ENCODE peak calls at places on chromosomes 2 and 18, in eight cellular contexts. One of them, this sample, is unnamed.

GRCh38 chr2:165293439-165294420 is 54.5 kb downstream of the SCN2A start:
- DNase-seq in Jurkat, Clone E6-1: peak; percentile 95
- DNase-seq in esophagus squamous epithelium: no peak
- DNase-seq in T-helper 1 cell: peak; percentile 27
- DNase-seq in MCF 10A: peak; percentile 80
- DNase-seq in NCI-H460: peak; percentile 80
- DNase-seq in left ventricle myocardium inferior: no peak
- DNase-seq in cardiac muscle cell: peak; percentile 94
- DNase-seq in this sample: peak; percentile 41

GRCh38 chr18:78421392-78421791 is 558.2 kb upstream of the SALL3 start:
- DNase-seq in Jurkat, Clone E6-1: no peak
- DNase-seq in esophagus squamous epithelium: no peak
- DNase-seq in T-helper 1 cell: no peak
- DNase-seq in MCF 10A: no peak
- DNase-seq in NCI-H460: no peak
- DNase-seq in left ventricle myocardium inferior: no peak
- DNase-seq in cardiac muscle cell: no peak
- DNase-seq in this sample: no peak

GRCh38 chr18:57930476-57930875 is 113.5 kb upstream of the NEDD4L start:
- DNase-seq in Jurkat, Clone E6-1: no peak
- DNase-seq in esophagus squamous epithelium: no peak
- DNase-seq in T-helper 1 cell: no peak
- DNase-seq in MCF 10A: peak; percentile 69
- DNase-seq in NCI-H460: no peak
- DNase-seq in left ventricle myocardium inferior: no peak
- DNase-seq in cardiac muscle cell: no peak
- DNase-seq in this sample: no peak

GRCh38 chr18:36441872-36442271 is 144.4 kb downstream of the FHOD3 start:
- DNase-seq in Jurkat, Clone E6-1: no peak
- DNase-seq in esophagus squamous epithelium: no peak
- DNase-seq in T-helper 1 cell: no peak
- DNase-seq in MCF 10A: peak; percentile 73
- DNase-seq in NCI-H460: no peak
- DNase-seq in left ventricle myocardium inferior: no peak
- DNase-seq in cardiac muscle cell: peak; percentile 51
- DNase-seq in this sample: no peak

GRCh38 chr2:191247381-191248057 is 2.3 kb downstream of the MYO1B start:
- DNase-seq in Jurkat, Clone E6-1: no peak
- DNase-seq in esophagus squamous epithelium: no peak
- DNase-seq in T-helper 1 cell: no peak
- DNase-seq in MCF 10A: peak; percentile 93
- DNase-seq in NCI-H460: peak; percentile 36
- DNase-seq in left ventricle myocardium inferior: no peak
- DNase-seq in cardiac muscle cell: no peak
- DNase-seq in this sample: no peak

GRCh38 chr18:79529991-79530390 is 134.3 kb downstream of the NFATC1 start:
- DNase-seq in Jurkat, Clone E6-1: no peak
- DNase-seq in esophagus squamous epithelium: no peak
- DNase-seq in T-helper 1 cell: no peak
- DNase-seq in MCF 10A: no peak
- DNase-seq in NCI-H460: no peak
- DNase-seq in left ventricle myocardium inferior: no peak
- DNase-seq in cardiac muscle cell: no peak
- DNase-seq in this sample: no peak

GRCh38 chr2:20438334-20439192 is 8.3 kb upstream of the RHOB start:
- DNase-seq in Jurkat, Clone E6-1: no peak
- DNase-seq in esophagus squamous epithelium: no peak
- DNase-seq in T-helper 1 cell: no peak
- DNase-seq in MCF 10A: peak; percentile 89
- DNase-seq in NCI-H460: peak; percentile 92
- DNase-seq in left ventricle myocardium inferior: no peak
- DNase-seq in cardiac muscle cell: no peak
- DNase-seq in this sample: no peak

GRCh38 chr2:118056165-118056534 is 32.1 kb upstream of the INSIG2 start:
- DNase-seq in Jurkat, Clone E6-1: no peak
- DNase-seq in esophagus squamous epithelium: peak; percentile 5
- DNase-seq in T-helper 1 cell: no peak
- DNase-seq in MCF 10A: no peak
- DNase-seq in NCI-H460: no peak
- DNase-seq in left ventricle myocardium inferior: no peak
- DNase-seq in cardiac muscle cell: no peak
- DNase-seq in this sample: no peak

GRCh38 chr2:37201766-37202165 is 5.5 kb downstream of the CEBPZOS start:
- DNase-seq in Jurkat, Clone E6-1: peak; percentile 59
- DNase-seq in esophagus squamous epithelium: no peak
- DNase-seq in T-helper 1 cell: no peak
- DNase-seq in MCF 10A: no peak
- DNase-seq in NCI-H460: no peak
- DNase-seq in left ventricle myocardium inferior: no peak
- DNase-seq in cardiac muscle cell: no peak
- DNase-seq in this sample: no peak

GRCh38 chr2:177165103-177165583 is 47.5 kb upstream of the HNRNPA3 start:
- DNase-seq in Jurkat, Clone E6-1: no peak
- DNase-seq in esophagus squamous epithelium: no peak
- DNase-seq in T-helper 1 cell: no peak
- DNase-seq in MCF 10A: peak; percentile 56
- DNase-seq in NCI-H460: peak; percentile 54
- DNase-seq in left ventricle myocardium inferior: no peak
- DNase-seq in cardiac muscle cell: no peak
- DNase-seq in this sample: peak; percentile 14

This sample was measured in neural crest cell.